ENCODE peak calls at places on chromosomes 2 and 18, in seven cellular contexts. R, W, V, L, Q, J and D are unnamed samples. For H3K4me1, the result is how much of the 10 kb centered on the place peaks cover.

GRCh38 chr2:150555957-150556356 is 68.5 kb upstream of the RND3 start:
- DNase-seq in R (no peak), W (no peak), V (no peak), L (no peak), Q (no peak), J (no peak), D (no peak)

GRCh38 chr2:135066710-135067109 is 14.6 kb downstream of the RAB3GAP1 start:
- DNase-seq in R (no peak), W (no peak), V (no peak), L (no peak), Q (no peak), J (no peak), D (no peak)

GRCh38 chr2:125037135-125037653 is 1012.1 kb downstream of the CNTNAP5 start:
- DNase-seq in R (no peak), W (no peak), V (no peak), L (no peak), Q (no peak), J (no peak), D (no peak)

GRCh38 chr2:149606251-149606811 is 18.8 kb upstream of the MMADHC start:
- DNase-seq in R (no peak), W (no peak), V (no peak), L (no peak), Q (no peak), J (no peak), D (no peak)

GRCh38 chr2:218962859-218963492 is 3.5 kb downstream of the CDK5R2 start:
- DNase-seq in R (no peak), W (peak), V (peak), L (no peak), Q (peak), J (peak), D (peak)

GRCh38 chr2:20215183-20216040 is 9.5 kb downstream of the SDC1 start:
- DNase-seq in R (no peak), W (no peak), V (peak), L (no peak), Q (no peak), J (no peak), D (no peak)

GRCh38 chr2:50344509-50345106 is 687.3 kb downstream of the NRXN1 start:
- DNase-seq in R (no peak), W (no peak), V (no peak), L (no peak), Q (peak), J (no peak), D (no peak)

GRCh38 chr2:3300224-3300623 is 77.4 kb downstream of the EIPR1 start:
- DNase-seq in R (no peak), W (no peak), V (no peak), L (no peak), Q (no peak), J (no peak), D (no peak)

GRCh38 chr2:3613524-3613905 is 18.6 kb downstream of the COLEC11 start:
- DNase-seq in R (no peak), W (no peak), V (no peak), L (no peak), Q (no peak), J (no peak), D (no peak)

GRCh38 chr2:46258937-46259781 is 38.0 kb upstream of the EPAS1 start:
- DNase-seq in R (no peak), W (no peak), V (no peak), L (no peak), Q (no peak), J (no peak), D (no peak)

GRCh38 chr2:126778561-126779285 is 120.0 kb upstream of the TEX51 start:
- DNase-seq in R (no peak), W (no peak), V (no peak), L (no peak), Q (no peak), J (no peak), D (no peak)

GRCh38 chr18:78986018-78986481 is 6.4 kb downstream of the SALL3 start:
- DNase-seq in R (no peak), W (no peak), V (no peak), L (no peak), Q (peak), J (peak), D (peak)

GRCh38 chr2:150490466-150490865 is 3.0 kb upstream of the RND3 start:
- DNase-seq in R (no peak), W (no peak), V (no peak), L (no peak), Q (no peak), J (no peak), D (no peak)

GRCh38 chr2:209696836-209697711 is 74.6 kb upstream of the UNC80 start:
- DNase-seq in R (no peak), W (no peak), V (no peak), L (no peak), Q (no peak), J (no peak), D (no peak)

GRCh38 chr2:218400930-218401833 is 1.5 kb downstream of the CTDSP1 start:
- DNase-seq in R (no peak), W (no peak), V (peak), L (no peak), Q (no peak), J (no peak), D (peak)

GRCh38 chr2:237618449-237618848 is 8.9 kb upstream of the LRRFIP1 start:
- DNase-seq in R (no peak), W (no peak), V (no peak), L (no peak), Q (no peak), J (no peak), D (no peak)

GRCh38 chr2:221289389-221289788 is 282.7 kb downstream of the EPHA4 start:
- DNase-seq in R (no peak), W (no peak), V (no peak), L (no peak), Q (peak), J (no peak), D (peak)

GRCh38 chr2:169619946-169620345 is 35.8 kb downstream of the PPIG start:
- DNase-seq in R (no peak), W (no peak), V (no peak), L (no peak), Q (no peak), J (no peak), D (no peak)

GRCh38 chr2:57864926-57865325 is 181.7 kb upstream of the VRK2 start:
- DNase-seq in R (no peak), W (no peak), V (no peak), L (no peak), Q (no peak), J (no peak), D (no peak)

GRCh38 chr2:157173740-157174184 is 83.7 kb upstream of the GALNT5 start:
- DNase-seq in R (no peak), W (peak), V (no peak), L (no peak), Q (peak), J (no peak), D (no peak)

GRCh38 chr18:48806551-48807261 is 144.1 kb downstream of the SMAD7 start:
- DNase-seq in R (peak), W (no peak), V (no peak), L (peak), Q (peak), J (no peak), D (peak)

GRCh38 chr18:57113783-57114465 is 33.0 kb upstream of the BOD1L2 start:
- DNase-seq in R (no peak), W (no peak), V (no peak), L (no peak), Q (no peak), J (no peak), D (no peak)

GRCh38 chr2:96760986-96761832 is 507 bp downstream of the CNNM4 start:
- DNase-seq in R (no peak), W (no peak), V (peak), L (no peak), Q (no peak), J (no peak), D (peak)

GRCh38 chr2:134127496-134127895 is 126.4 kb upstream of the MGAT5 start:
- DNase-seq in R (peak), W (no peak), V (no peak), L (no peak), Q (no peak), J (no peak), D (no peak)

GRCh38 chr2:159996792-159997546 is 65.4 kb downstream of the PLA2R1 start:
- DNase-seq in R (no peak), W (no peak), V (no peak), L (no peak), Q (no peak), J (no peak), D (peak)

GRCh38 chr18:11154369-11154982 is 5.1 kb upstream of the PIEZO2 start:
- DNase-seq in R (no peak), W (no peak), V (no peak), L (no peak), Q (peak), J (no peak), D (no peak)

GRCh38 chr2:156687715-156688114 is 251.5 kb downstream of the GPD2 start:
- DNase-seq in R (no peak), W (no peak), V (no peak), L (no peak), Q (no peak), J (no peak), D (no peak)

GRCh38 chr18:36211612-36212065 is 24.3 kb downstream of the MOCOS start:
- DNase-seq in R (no peak), W (no peak), V (no peak), L (no peak), Q (no peak), J (no peak), D (no peak)

GRCh38 chr2:201996006-201996405 is 37.6 kb upstream of the FZD7 start:
- DNase-seq in R (no peak), W (no peak), V (no peak), L (no peak), Q (no peak), J (no peak), D (no peak)

GRCh38 chr2:46717733-46718121 is 197.9 kb downstream of the MCFD2 start:
- DNase-seq in R (no peak), W (no peak), V (no peak), L (no peak), Q (no peak), J (no peak), D (no peak)

GRCh38 chr2:136025057-136025973 is 39.9 kb upstream of the DARS1 start:
- DNase-seq in R (peak), W (no peak), V (peak), L (peak), Q (no peak), J (peak), D (peak)

GRCh38 chr2:240041363-240041762 is 11.1 kb upstream of the OR6B2 start:
- DNase-seq in R (no peak), W (no peak), V (no peak), L (no peak), Q (no peak), J (no peak), D (no peak)

GRCh38 chr18:59070181-59070912 is 69.3 kb upstream of the SEC11C start:
- DNase-seq in R (peak), W (peak), V (peak), L (peak), Q (peak), J (peak), D (peak)

GRCh38 chr2:86785456-86785855 is 5.3 kb downstream of the CD8A start:
- DNase-seq in R (no peak), W (no peak), V (no peak), L (no peak), Q (no peak), J (no peak), D (no peak)

GRCh38 chr2:222307978-222308479 is 9.2 kb upstream of the PAX3 start:
- DNase-seq in R (no peak), W (no peak), V (no peak), L (no peak), Q (no peak), J (no peak), D (no peak)

GRCh38 chr2:32627901-32628645 is at the start of gene TTC27:
- DNase-seq in R (peak), W (peak), V (peak), L (peak), Q (peak), J (peak), D (peak)

GRCh38 chr2:32624813-32625212 is 3.0 kb upstream of the TTC27 start:
- DNase-seq in R (no peak), W (no peak), V (no peak), L (no peak), Q (no peak), J (no peak), D (no peak)

GRCh38 chr2:32623311-32623706 is 4.5 kb upstream of the TTC27 start:
- DNase-seq in R (no peak), W (no peak), V (no peak), L (no peak), Q (no peak), J (no peak), D (no peak)

GRCh38 chr2:32627441-32627900 is 379 bp upstream of the TTC27 start:
- DNase-seq in R (peak), W (peak), V (peak), L (peak), Q (peak), J (peak), D (peak)

DNA sequence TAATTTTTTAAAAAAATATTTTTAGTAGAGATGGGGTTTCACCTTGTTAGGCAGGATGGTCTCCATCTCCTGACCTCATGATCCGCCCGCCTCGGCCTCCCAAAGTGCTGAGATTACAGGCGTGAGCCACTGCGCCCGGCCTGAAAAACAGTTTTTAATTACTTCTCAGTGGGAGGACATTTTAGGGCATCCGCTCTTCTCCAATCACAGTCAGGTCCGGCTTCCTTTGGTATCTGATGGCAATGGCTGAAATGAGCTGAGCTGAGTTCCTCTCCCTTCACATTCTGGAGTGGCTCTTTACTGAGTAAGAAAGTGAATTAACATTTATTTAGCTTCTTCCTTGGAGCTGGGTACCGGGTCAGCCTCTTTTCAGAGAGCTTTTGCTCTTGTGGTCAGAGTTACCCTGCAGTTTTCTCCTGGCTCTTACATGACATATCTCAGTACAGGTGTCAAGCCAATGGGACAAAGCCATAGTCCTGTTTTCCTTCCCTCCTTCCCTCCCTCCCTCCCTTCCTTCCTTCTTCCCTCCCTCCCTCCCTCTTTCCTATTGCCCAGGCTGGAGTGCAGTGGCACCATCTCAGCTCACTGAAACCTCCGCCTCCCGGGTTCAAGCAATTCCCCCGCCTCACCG is 1.1 kb upstream of the TTC27 start:
- DNase-seq in R (no peak), W (no peak), V (no peak), L (no peak), Q (no peak), J (no peak), D (no peak)
- H3K4me3 ChIP-seq in R (no peak), W (peak), V (no peak), L (no peak), Q (no peak), J (no peak), D (no peak)

DNA sequence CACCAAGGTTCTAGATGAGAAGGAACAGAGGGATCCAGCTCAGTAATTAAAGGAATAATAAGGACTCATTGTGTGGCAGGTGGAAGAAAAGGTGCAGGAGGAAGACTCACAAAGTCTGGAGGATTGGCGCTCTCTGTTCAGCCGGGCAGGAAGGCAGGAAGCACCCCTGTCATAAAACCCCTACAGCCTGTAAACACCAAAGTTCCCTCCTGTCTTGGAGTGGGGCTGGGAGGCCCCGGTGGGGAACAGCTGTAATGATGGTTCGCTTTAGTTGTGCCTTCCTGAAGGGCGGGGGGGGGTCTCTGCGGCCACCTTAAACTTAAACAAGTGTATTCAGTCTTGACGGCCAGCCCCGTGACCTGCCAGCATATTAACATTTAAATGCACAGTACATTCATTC is 84.3 kb downstream of the GBX2 start:
- DNase-seq in R (no peak), W (no peak), V (no peak), L (no peak), Q (no peak), J (no peak), D (no peak)
- H3K4me1 ChIP-seq in R (under half), W (under half), V (under half), L (under half), Q (under half), J (under half), D (under half)

GRCh38 chr18:3595282-3596273 is 145.6 kb downstream of the TGIF1 start:
- DNase-seq in R (no peak), W (peak), V (no peak), L (peak), Q (peak), J (no peak), D (no peak)
- H3K4me3 ChIP-seq in R (peak), W (peak), V (no peak), L (peak), Q (peak), J (no peak), D (no peak)

GRCh38 chr18:46010050-46010449 is 42.9 kb upstream of the EPG5 start:
- DNase-seq in R (no peak), W (no peak), V (no peak), L (no peak), Q (no peak), J (no peak), D (no peak)

GRCh38 chr18:46013484-46014189 is 46.5 kb upstream of the EPG5 start:
- DNase-seq in R (no peak), W (no peak), V (no peak), L (no peak), Q (no peak), J (no peak), D (no peak)

GRCh38 chr18:46010676-46011075 is 43.5 kb upstream of the EPG5 start:
- DNase-seq in R (no peak), W (peak), V (no peak), L (no peak), Q (no peak), J (no peak), D (no peak)

GRCh38 chr18:46007165-46007564 is 40.0 kb upstream of the EPG5 start:
- DNase-seq in R (no peak), W (no peak), V (no peak), L (no peak), Q (no peak), J (no peak), D (no peak)

DNA sequence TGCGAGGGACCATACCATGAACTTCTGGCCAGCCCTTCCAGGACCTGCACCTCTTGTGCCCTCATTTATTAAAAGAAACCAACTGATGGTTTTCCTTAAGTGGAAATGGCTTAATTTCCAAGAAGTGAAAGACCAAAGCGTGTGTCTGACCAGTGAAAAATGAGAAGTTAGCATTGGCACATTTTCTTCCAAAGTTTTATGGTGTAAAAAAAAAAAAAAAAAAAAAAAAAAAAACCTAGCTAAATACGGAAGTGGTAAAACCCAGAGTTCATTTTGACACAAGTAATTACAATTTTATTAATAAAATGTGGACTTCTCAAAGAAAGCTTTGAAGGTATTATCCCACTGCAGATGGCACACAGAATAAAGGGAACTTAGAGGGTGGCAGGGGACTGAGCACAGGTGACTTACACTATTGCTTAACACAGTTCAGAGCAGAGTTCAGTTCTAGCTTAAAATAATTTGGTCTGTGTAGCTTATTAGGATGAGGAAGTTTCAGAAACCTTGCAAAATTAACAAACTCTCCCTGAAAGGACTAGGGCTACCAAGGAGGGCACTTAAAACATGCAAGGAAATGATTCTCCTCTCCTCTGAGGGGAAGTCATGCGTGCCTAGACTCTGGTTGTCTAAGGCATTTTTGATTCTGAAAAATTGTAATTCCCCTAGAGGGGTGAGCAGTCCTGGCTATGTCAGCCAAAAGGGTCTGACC is 42.2 kb upstream of the EPG5 start:
- DNase-seq in R (no peak), W (no peak), V (no peak), L (no peak), Q (no peak), J (no peak), D (no peak)
- H3K4me1 ChIP-seq in R (under half), W (under half), V (under half), L (under half), Q (under half), J (under half), D (under half)